ENCODE peak calls at places on chromosomes 2 and 18, in five cellular contexts. V, D, J, L and X are unnamed samples.

GRCh38 chr2:235024191-235024611 is 72.4 kb downstream of the SH3BP4 start:
- DNase-seq in V (no peak), D (no peak), J (peak; percentile 51), L (no peak), X (no peak)

GRCh38 chr2:175147196-175147595 is 20.8 kb downstream of the ATF2 start:
- DNase-seq in V (no peak), D (no peak), J (no peak), L (no peak), X (no peak)

GRCh38 chr2:20370191-20370590 is 19.5 kb upstream of the PUM2 start:
- DNase-seq in V (peak; percentile 80), D (no peak), J (no peak), L (no peak), X (no peak)

GRCh38 chr2:240644171-240644651 is 18.9 kb downstream of the GPR35 start:
- DNase-seq in V (no peak), D (no peak), J (no peak), L (no peak), X (no peak)

GRCh38 chr2:236940497-236940896 is 145.2 kb upstream of the COPS8 start:
- DNase-seq in V (no peak), D (no peak), J (no peak), L (no peak), X (no peak)

GRCh38 chr18:10559566-10560456 is 34.0 kb downstream of the NAPG start:
- DNase-seq in V (no peak), D (no peak), J (no peak), L (no peak), X (no peak)

GRCh38 chr2:72148391-72148974 is 821 bp upstream of the CYP26B1 start:
- DNase-seq in V (no peak), D (no peak), J (no peak), L (no peak), X (no peak)

GRCh38 chr2:224802407-224802806 is 86.2 kb upstream of the CCDC195 start:
- DNase-seq in V (peak; percentile 18), D (no peak), J (no peak), L (peak; percentile 69), X (no peak)

GRCh38 chr2:71603311-71603794 is 150.0 kb downstream of the DYSF start:
- DNase-seq in V (no peak), D (peak; percentile 45), J (no peak), L (peak; percentile 44), X (no peak)

GRCh38 chr2:102229141-102229764 is 42.4 kb downstream of the IL1RL2 start:
- DNase-seq in V (no peak), D (no peak), J (no peak), L (no peak), X (peak; percentile 61)

GRCh38 chr18:75407468-75408437 is 19.8 kb downstream of the SMIM21 start:
- DNase-seq in V (peak; percentile 17), D (no peak), J (peak; percentile 32), L (peak; percentile 7), X (peak; percentile 42)

GRCh38 chr2:72951303-72952095 is 34.2 kb downstream of the EMX1 start:
- DNase-seq in V (no peak), D (no peak), J (no peak), L (no peak), X (no peak)

GRCh38 chr18:69995774-69996173 is 48.1 kb upstream of the CD226 start:
- DNase-seq in V (no peak), D (no peak), J (no peak), L (no peak), X (no peak)

GRCh38 chr2:173760553-173760952 is 204.6 kb downstream of the SP3 start:
- DNase-seq in V (peak; percentile 64), D (no peak), J (peak; percentile 51), L (peak; percentile 45), X (peak; percentile 16)

GRCh38 chr2:66862871-66863650 is 428.1 kb downstream of the MEIS1 start:
- DNase-seq in V (peak; percentile 94), D (no peak), J (peak; percentile 38), L (peak; percentile 80), X (peak; percentile 43)

GRCh38 chr2:1278861-1279260 is 134.4 kb upstream of the TPO start:
- DNase-seq in V (no peak), D (no peak), J (no peak), L (no peak), X (no peak)

GRCh38 chr2:59276033-59276432 is 1034.9 kb upstream of the FANCL start:
- DNase-seq in V (no peak), D (no peak), J (no peak), L (no peak), X (no peak)

GRCh38 chr2:27569398-27569797 is 13.4 kb upstream of the ZNF512 start:
- DNase-seq in V (peak; percentile 51), D (no peak), J (peak; percentile 13), L (no peak), X (no peak)

GRCh38 chr2:14925471-14925870 is 293.0 kb downstream of the LRATD1 start:
- DNase-seq in V (no peak), D (no peak), J (no peak), L (no peak), X (no peak)

GRCh38 chr2:162579169-162579568 is 235.2 kb downstream of the GCA start:
- DNase-seq in V (no peak), D (no peak), J (no peak), L (no peak), X (no peak)

GRCh38 chr18:63298393-63299015 is 21.1 kb downstream of the BCL2 start:
- DNase-seq in V (no peak), D (no peak), J (no peak), L (no peak), X (no peak)

GRCh38 chr2:46351388-46352141 is 54.4 kb downstream of the EPAS1 start:
- DNase-seq in V (no peak), D (peak; percentile 59), J (no peak), L (no peak), X (no peak)

GRCh38 chr2:237590272-237591020 is at the start of gene RAB17:
- DNase-seq in V (no peak), D (peak; percentile 83), J (peak; percentile 36), L (peak; percentile 46), X (no peak)

GRCh38 chr2:177551989-177552413 is 159.4 kb downstream of the AGPS start:
- DNase-seq in V (no peak), D (peak; percentile 75), J (no peak), L (no peak), X (no peak)

GRCh38 chr18:60446821-60447220 is 74.2 kb upstream of the MC4R start:
- DNase-seq in V (no peak), D (no peak), J (peak; percentile 26), L (no peak), X (peak; percentile 58)

GRCh38 chr2:219744698-219745097 is 117.3 kb downstream of the SLC4A3 start:
- DNase-seq in V (no peak), D (no peak), J (no peak), L (no peak), X (no peak)

GRCh38 chr2:241818943-241819270 is 9.9 kb downstream of the NEU4 start:
- DNase-seq in V (no peak), D (peak; percentile 28), J (no peak), L (no peak), X (no peak)

DNA sequence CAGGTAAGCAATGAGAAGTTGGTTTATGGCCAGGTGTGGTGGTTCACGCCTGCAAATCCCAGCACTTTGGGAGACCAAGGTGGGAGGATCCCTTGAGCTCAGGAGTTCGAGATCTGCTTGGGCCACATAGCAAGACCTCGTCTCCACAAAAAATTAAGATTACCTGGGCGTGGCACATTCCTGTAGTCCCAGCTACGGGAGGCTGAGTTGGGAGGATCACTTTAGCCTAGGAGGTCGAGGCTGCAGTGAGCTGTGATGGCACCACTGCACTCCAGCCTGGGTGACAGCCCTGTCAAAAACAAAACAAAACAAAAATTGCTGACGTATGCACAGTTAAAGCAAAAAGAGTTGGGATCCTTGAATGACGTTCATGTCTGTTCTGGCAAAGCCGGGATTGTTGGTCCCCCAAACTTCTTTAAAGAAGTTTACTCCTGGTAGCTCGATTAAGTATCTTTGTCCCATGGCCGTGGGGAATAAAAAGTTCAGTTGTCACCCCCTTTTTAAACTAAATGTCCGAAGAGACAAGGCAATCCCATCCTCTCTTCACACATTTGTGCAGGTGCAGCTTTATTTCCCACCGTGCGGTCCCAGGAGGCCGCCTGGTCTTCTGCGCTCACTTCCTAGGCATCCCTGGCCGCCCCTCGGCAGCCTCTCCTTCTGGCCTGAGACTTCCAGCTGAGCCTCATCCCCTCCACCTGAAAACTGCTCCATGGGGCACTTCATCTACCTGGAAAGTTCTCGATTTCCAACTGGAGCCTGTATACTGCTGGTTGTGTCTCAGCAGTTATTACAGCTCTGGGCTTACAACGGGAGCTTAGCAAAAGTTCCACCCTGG is 761 bp upstream of the SPOPL start:
- DNase-seq in V (no peak), D (no peak), J (no peak), L (no peak), X (no peak)
- H3K4me3 ChIP-seq in V (peak overlapping the region; percentile 63), D (peak overlapping the region; percentile 87), J (peak overlapping the region; percentile 61), L (peak overlapping the region; percentile 90), X (peak overlapping the region; percentile 80)

DNA sequence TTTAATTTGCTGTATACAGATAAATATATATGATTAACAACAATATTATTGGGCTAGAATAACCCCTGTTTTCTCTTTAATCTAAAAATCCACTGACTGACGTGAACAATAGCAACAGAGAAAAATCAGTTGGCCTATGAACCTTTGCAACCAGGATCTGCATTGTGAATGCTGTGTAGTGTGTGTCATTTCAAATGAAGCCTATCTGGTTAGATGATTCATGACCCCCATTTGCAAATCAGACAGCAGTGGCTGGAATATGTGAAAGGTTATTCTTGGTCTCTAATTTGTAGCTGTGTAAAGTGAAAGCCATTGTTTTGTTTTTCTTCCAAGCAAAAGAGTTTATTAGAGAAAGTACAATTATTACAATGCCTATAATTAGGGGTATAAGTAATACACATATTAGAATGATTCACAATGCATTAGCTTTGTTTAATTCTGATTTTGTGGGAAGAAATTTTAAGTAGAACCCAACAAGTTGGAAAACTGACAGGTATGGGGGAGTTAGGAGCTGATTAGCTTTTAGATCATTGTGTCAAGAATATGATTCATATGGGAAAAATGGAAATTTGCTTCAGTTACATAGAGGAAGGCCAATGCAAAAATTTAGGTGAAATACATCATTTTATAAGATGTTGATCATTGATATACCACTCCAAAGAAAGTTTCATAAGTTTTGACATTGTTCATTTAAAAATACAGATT is 1362.2 kb upstream of the TMEFF2 start:
- DNase-seq in V (no peak), D (no peak), J (peak; percentile 18), L (peak; percentile 51), X (peak; percentile 15)
- H3K4me3 ChIP-seq in V (no peak overlapping the region), D (no peak overlapping the region), J (no peak overlapping the region), L (no peak overlapping the region), X (no peak overlapping the region)

GRCh38 chr2:232147440-232148077 is 186.0 kb downstream of the DIS3L2 start:
- DNase-seq in V (peak; percentile 13), D (no peak), J (no peak), L (no peak), X (no peak)
- H3K4me3 ChIP-seq in V (no peak overlapping the region), D (no peak overlapping the region), J (no peak overlapping the region), L (no peak overlapping the region), X (no peak overlapping the region)

DNA sequence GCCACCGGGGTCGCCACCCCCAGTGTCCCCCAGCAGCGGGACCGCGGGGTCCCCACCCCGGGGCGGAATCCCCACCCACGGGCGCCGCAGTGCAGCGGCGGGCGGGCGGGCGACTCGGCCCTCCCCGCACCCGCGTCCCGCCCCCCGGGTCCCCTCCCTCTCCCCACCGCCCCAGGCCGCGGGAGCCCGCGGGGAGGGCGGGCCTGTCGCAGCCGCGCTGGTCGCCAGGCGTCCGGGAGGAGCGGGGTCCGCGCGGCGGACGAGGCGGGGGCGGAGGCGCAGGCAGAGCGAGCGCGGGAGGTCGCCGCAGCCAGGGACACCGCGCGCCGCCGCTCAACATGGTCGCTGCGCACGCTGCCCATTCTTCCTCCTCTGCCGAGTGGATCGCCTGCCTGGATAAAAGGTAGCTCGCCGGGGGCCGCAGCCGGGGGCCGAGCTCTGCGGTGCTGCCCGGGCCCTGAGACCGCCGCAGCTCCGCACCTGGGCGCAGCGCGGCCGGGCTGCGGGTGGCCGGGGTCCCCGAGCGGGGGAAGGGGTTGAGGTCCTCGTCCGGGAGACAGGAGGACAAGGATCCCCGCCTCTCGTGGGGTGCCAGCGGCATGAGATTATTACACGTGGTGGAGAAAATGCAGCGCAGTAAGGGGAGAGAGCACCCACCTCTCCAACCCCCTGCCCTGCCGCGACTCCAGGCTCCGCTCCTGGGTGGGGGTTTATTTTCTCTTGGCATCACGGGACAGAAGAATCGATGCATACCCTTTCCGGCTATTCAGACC is at the start of gene RAPGEF4:
- DNase-seq in V (no peak), D (no peak), J (no peak), L (no peak), X (no peak)
- H3K4me3 ChIP-seq in V (no peak within 1 kb of the TSS), D (peak within 1 kb of the TSS; percentile 46), J (peak within 1 kb of the TSS; percentile 35), L (no peak within 1 kb of the TSS), X (peak within 1 kb of the TSS; percentile 44)